ENCODE peak calls at places on chromosomes 2 and 18, in four cellular contexts. N, I, G and A are unnamed samples.
A peak's percentile ranks its signal among the peaks of the same experiment; 100 is the strongest.

GRCh38 chr2:27041708-27042107 is 8.9 kb downstream of the TMEM214 start:
- DNase-seq in N (no peak), I (no peak), G (no peak), A (no peak)

GRCh38 chr18:12352188-12352587 is 24.8 kb downstream of the AFG3L2 start:
- DNase-seq in N (no peak), I (no peak), G (no peak), A (no peak)

GRCh38 chr2:25808006-25808383 is 70.3 kb downstream of the ASXL2 start:
- DNase-seq in G (no peak), I (no peak), N (no peak), A (no peak)

GRCh38 chr2:226151157-226151556 is 648.5 kb downstream of the IRS1 start:
- DNase-seq in G (peak; percentile 34), N (no peak), I (no peak), A (no peak)

GRCh38 chr18:44725300-44726096 is 44.8 kb downstream of the SETBP1 start:
- DNase-seq in N (no peak), G (peak; percentile 61), I (no peak), A (no peak)

GRCh38 chr2:220006152-220006551 is 378.7 kb downstream of the SLC4A3 start:
- DNase-seq in G (peak; percentile 66), N (no peak), I (no peak), A (no peak)

GRCh38 chr2:61471905-61472805 is 1.3 kb upstream of the USP34 start:
- DNase-seq in N (no peak), G (peak; percentile 21), I (no peak), A (no peak)

GRCh38 chr2:14803994-14804393 is 171.5 kb downstream of the LRATD1 start:
- DNase-seq in G (no peak), I (no peak), N (no peak), A (no peak)

GRCh38 chr2:37766087-37766486 is 94.6 kb upstream of the CDC42EP3 start:
- DNase-seq in G (peak; percentile 32), N (no peak), I (no peak), A (no peak)

GRCh38 chr2:153163055-153163454 is 315.5 kb downstream of the RPRM start:
- DNase-seq in I (no peak), N (no peak), G (no peak), A (no peak)

GRCh38 chr2:164542584-164543021 is 78.7 kb downstream of the GRB14 start:
- DNase-seq in N (no peak), I (no peak), G (peak; percentile 2), A (no peak)

GRCh38 chr2:96810783-96811192 is 5.3 kb upstream of the CNNM3 start:
- DNase-seq in I (no peak), G (no peak), N (peak; percentile 16), A (no peak)

GRCh38 chr2:235026137-235026536 is 74.3 kb downstream of the SH3BP4 start:
- DNase-seq in N (no peak), G (peak; percentile 72), I (no peak), A (no peak)

GRCh38 chr2:151156431-151156830 is 105.2 kb downstream of the RBM43 start:
- DNase-seq in G (no peak), I (no peak), N (no peak), A (no peak)

GRCh38 chr2:11507517-11507916 is 26.3 kb upstream of the GREB1 start:
- DNase-seq in N (no peak), G (no peak), I (no peak), A (no peak)

GRCh38 chr2:68970566-68970965 is 3.9 kb upstream of the GKN1 start:
- DNase-seq in G (no peak), N (no peak), I (no peak), A (no peak)

GRCh38 chr2:229153946-229154345 is 117.1 kb downstream of the PID1 start:
- DNase-seq in G (no peak), I (no peak), N (no peak), A (no peak)

GRCh38 chr2:729363-729762 is 52.2 kb upstream of the TMEM18 start:
- DNase-seq in I (no peak), G (no peak), N (no peak), A (no peak)

GRCh38 chr2:120779781-120780283 is 44.2 kb downstream of the GLI2 start:
- DNase-seq in G (peak; percentile 50), N (peak; percentile 61), I (no peak), A (no peak)

GRCh38 chr2:80292474-80292873 is 12.1 kb downstream of the LRRTM1 start:
- DNase-seq in I (no peak), N (no peak), G (no peak), A (no peak)

GRCh38 chr2:215136669-215137328 is 1.6 kb downstream of the ABCA12 start:
- DNase-seq in I (no peak), G (peak; percentile 15), N (no peak), A (no peak)

GRCh38 chr2:31260870-31261269 is 26.9 kb downstream of the EHD3 start:
- DNase-seq in G (no peak), N (no peak), I (no peak), A (no peak)

GRCh38 chr2:168562971-168563370 is 106.9 kb downstream of the CERS6 start:
- DNase-seq in N (no peak), I (no peak), G (no peak), A (no peak)

GRCh38 chr2:214809751-214810564 is 475 bp upstream of the BARD1 start:
- DNase-seq in G (peak; percentile 99), N (peak; percentile 100), I (peak; percentile 100), A (peak; percentile 100)

GRCh38 chr18:74268933-74269620 is 22.7 kb downstream of the CYB5A start:
- DNase-seq in G (no peak), N (no peak), I (peak; percentile 22), A (no peak)

GRCh38 chr2:38174646-38175096 is 98.7 kb upstream of the CYP1B1 start:
- DNase-seq in N (no peak), G (peak; percentile 99), I (no peak), A (no peak)

GRCh38 chr2:170737821-170738220 is 22.7 kb downstream of the SP5 start:
- DNase-seq in I (no peak), N (no peak), G (no peak), A (no peak)

GRCh38 chr2:37417321-37417720 is 72.9 kb downstream of the QPCT start:
- DNase-seq in I (no peak), G (no peak), N (no peak), A (no peak)

GRCh38 chr2:16608661-16609643 is 56.7 kb downstream of the CYRIA start:
- DNase-seq in G (peak; percentile 80), I (peak; percentile 86), N (peak; percentile 92), A (peak; percentile 96)

DNA sequence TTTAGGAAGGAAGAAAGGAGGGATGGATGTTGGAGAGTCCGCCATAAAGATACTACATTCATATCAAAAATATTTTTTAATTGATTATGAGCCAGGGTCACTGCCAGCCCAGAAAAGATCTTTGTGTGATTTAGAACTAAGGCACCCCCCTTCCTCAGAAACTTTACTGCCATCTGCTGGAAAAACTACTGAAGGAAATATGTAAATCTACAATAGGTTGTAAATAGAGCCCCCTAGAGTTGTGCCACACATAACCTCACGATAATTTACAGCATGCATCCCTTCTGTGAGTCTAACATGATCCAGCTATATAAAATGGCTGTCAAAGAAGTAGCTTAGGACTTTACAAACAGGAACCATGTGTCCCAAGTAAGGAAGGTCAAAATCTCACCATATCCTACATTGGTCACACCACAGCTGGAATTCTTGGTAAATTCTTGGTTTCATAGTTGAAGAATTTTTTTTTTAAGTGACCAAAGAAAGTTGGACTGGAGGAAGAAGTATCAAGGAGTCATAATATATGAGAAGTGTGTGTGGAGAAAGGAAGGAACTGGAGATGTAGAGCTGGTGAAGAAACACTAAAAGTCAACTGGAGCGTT is 152.5 kb downstream of the CYP26B1 start:
- DNase-seq in I (no peak), G (peak; percentile 32), N (no peak), A (no peak)
- TF ChIP-seq CTCF in I (peak; percentile 52), G (peak; percentile 32), N (no peak), A (no peak)

GRCh38 chr18:48336332-48336731 is 72.9 kb downstream of the ZBTB7C start:
- DNase-seq in N (no peak), I (no peak), G (no peak), A (no peak)
- TF ChIP-seq CTCF in N (no peak), I (peak; percentile 34), G (peak; percentile 1), A (no peak)

GRCh38 chr2:205721057-205721767 is 38.9 kb downstream of the NRP2 start:
- DNase-seq in N (no peak), I (no peak), G (no peak), A (no peak)
- TF ChIP-seq CTCF in N (no peak), I (peak; percentile 18), G (peak; percentile 50), A (peak; percentile 28)

GRCh38 chr18:35835838-35836237 is 136.6 kb upstream of the RMP24 start:
- DNase-seq in G (no peak), N (no peak), I (no peak), A (no peak)
- TF ChIP-seq CTCF in G (no peak), N (no peak), I (no peak), A (no peak)

DNA sequence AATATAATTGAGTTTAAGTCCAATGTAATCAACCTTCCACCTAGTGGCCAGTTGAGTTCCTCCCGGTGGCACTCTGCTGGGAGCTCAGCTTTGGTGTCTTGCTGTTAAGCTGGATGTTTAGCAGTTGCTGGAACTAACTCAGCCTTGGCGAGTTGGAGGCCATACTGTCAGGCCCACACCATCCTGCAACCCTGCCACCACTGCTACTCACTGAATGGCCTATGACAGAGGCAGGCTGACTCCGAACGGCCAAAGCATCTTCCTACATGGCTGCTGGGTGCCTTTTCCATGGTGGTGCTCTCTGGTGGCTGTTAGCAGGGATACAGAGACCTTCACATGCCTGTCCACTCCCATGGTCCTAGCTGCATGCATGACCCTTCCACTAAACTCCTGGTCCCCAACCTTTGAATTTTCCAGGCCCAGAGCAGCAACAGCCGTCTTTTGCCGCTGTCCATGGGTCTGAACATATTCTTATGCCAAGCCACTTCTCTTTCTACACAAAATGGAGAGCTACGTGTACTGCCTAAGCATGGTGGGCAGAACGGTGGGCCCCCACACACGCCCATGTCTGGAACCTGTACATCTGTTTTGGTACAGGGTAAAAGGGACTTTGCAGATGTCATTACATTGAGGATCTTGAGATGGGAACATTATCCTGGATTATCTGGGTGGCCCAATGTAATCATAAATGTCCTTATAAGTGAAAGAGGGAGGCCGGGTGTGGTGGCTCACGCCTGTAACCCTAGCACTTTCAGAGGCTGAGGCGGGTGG is 15.0 kb upstream of the TRAF3IP1 start:
- DNase-seq in I (no peak), G (no peak), N (no peak), A (no peak)
- TF ChIP-seq CTCF in I (peak; percentile 26), G (peak; percentile 24), N (peak; percentile 14), A (no peak)

GRCh38 chr2:127200962-127201361 is 19.1 kb downstream of the CYP27C1 start:
- DNase-seq in N (no peak), I (no peak), G (no peak), A (no peak)

GRCh38 chr2:127201452-127201851 is 18.6 kb downstream of the CYP27C1 start:
- DNase-seq in N (no peak), I (no peak), G (no peak), A (no peak)

GRCh38 chr2:127196998-127197397 is 23.1 kb downstream of the CYP27C1 start:
- DNase-seq in N (no peak), G (no peak), I (no peak), A (no peak)

GRCh38 chr2:127197475-127198385 is 22.4 kb downstream of the CYP27C1 start:
- DNase-seq in I (peak; percentile 44), G (peak; percentile 53), N (peak; percentile 91), A (peak; percentile 70)

DNA sequence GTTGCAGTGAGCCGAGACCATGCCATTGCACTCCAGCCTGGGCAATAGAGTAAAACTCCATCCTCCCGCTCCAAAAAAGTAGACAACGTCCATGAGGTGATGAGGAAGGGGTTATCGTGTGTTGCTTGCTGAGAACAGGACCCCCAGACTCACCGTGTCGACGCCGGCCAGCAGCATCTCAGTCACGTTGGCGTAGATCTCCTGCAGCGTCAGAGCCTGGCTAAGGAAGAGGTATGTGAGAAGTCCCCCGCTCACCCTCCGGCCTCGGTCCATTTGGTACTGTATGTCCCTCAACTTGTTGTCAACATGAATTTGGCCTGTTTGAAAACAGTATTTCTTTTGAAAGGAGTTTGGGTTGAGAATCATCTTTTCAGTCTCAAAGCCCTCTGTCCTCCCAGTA is 20.9 kb downstream of the CYP27C1 start:
- DNase-seq in I (no peak), N (no peak), G (no peak), A (no peak)
- TF ChIP-seq CTCF in I (no peak), N (no peak), G (no peak), A (no peak)